ENCODE peak calls at places on chromosomes 6 and 20, in six cellular contexts. One of them, this sample, is unnamed.

GRCh38 chr6:158926429-158926828 is 73.6 kb downstream of the RSPH3 start:
- DNase-seq in neuronal stem cell: no peak
- DNase-seq in NCI-H1092 treated with DMSO at 0.1 percent for 48 hours: no peak
- DNase-seq in mesothelial cell of epicardium: no peak
- DNase-seq in naive thymus-derived CD8-positive, alpha-beta T cell: no peak
- DNase-seq in A549: no peak
- DNase-seq in this sample: no peak

GRCh38 chr20:18101125-18101820 is 36.4 kb upstream of the KAT14 start:
- DNase-seq in mesothelial cell of epicardium: no peak
- DNase-seq in A549: no peak
- DNase-seq in naive thymus-derived CD8-positive, alpha-beta T cell: no peak
- DNase-seq in neuronal stem cell: no peak
- DNase-seq in NCI-H1092 treated with DMSO at 0.1 percent for 48 hours: no peak
- DNase-seq in this sample: no peak

GRCh38 chr6:39072830-39073229 is 24.2 kb downstream of the GLP1R start:
- DNase-seq in mesothelial cell of epicardium: no peak
- DNase-seq in neuronal stem cell: no peak
- DNase-seq in NCI-H1092 treated with DMSO at 0.1 percent for 48 hours: no peak
- DNase-seq in A549: no peak
- DNase-seq in naive thymus-derived CD8-positive, alpha-beta T cell: no peak
- DNase-seq in this sample: no peak

GRCh38 chr6:159617444-159617843 is 75.6 kb downstream of the SOD2 start:
- DNase-seq in naive thymus-derived CD8-positive, alpha-beta T cell: no peak
- DNase-seq in mesothelial cell of epicardium: no peak
- DNase-seq in neuronal stem cell: no peak
- DNase-seq in A549: no peak
- DNase-seq in NCI-H1092 treated with DMSO at 0.1 percent for 48 hours: no peak
- DNase-seq in this sample: no peak

GRCh38 chr20:41475507-41475906 is 108.9 kb upstream of the EMILIN3 start:
- DNase-seq in NCI-H1092 treated with DMSO at 0.1 percent for 48 hours: peak
- DNase-seq in naive thymus-derived CD8-positive, alpha-beta T cell: no peak
- DNase-seq in neuronal stem cell: no peak
- DNase-seq in mesothelial cell of epicardium: no peak
- DNase-seq in A549: no peak
- DNase-seq in this sample: no peak

GRCh38 chr6:42045538-42046460 is 4.5 kb upstream of the TAF8 start:
- DNase-seq in naive thymus-derived CD8-positive, alpha-beta T cell: peak
- DNase-seq in neuronal stem cell: no peak
- DNase-seq in mesothelial cell of epicardium: no peak
- DNase-seq in A549: no peak
- DNase-seq in NCI-H1092 treated with DMSO at 0.1 percent for 48 hours: peak
- DNase-seq in this sample: peak

GRCh38 chr20:16350465-16350864 is 222.8 kb downstream of the KIF16B start:
- DNase-seq in A549: peak
- DNase-seq in naive thymus-derived CD8-positive, alpha-beta T cell: no peak
- DNase-seq in mesothelial cell of epicardium: no peak
- DNase-seq in neuronal stem cell: no peak
- DNase-seq in NCI-H1092 treated with DMSO at 0.1 percent for 48 hours: no peak
- DNase-seq in this sample: no peak

GRCh38 chr6:52286798-52287432 is 2.4 kb upstream of the MCM3 start:
- DNase-seq in NCI-H1092 treated with DMSO at 0.1 percent for 48 hours: peak
- DNase-seq in neuronal stem cell: peak
- DNase-seq in A549: peak
- DNase-seq in mesothelial cell of epicardium: peak
- DNase-seq in naive thymus-derived CD8-positive, alpha-beta T cell: peak
- DNase-seq in this sample: peak

GRCh38 chr6:148128014-148128730 is 214.5 kb upstream of the SASH1 start:
- DNase-seq in mesothelial cell of epicardium: no peak
- DNase-seq in A549: no peak
- DNase-seq in NCI-H1092 treated with DMSO at 0.1 percent for 48 hours: no peak
- DNase-seq in naive thymus-derived CD8-positive, alpha-beta T cell: no peak
- DNase-seq in neuronal stem cell: no peak
- DNase-seq in this sample: no peak

GRCh38 chr20:19583532-19584175 is 174.4 kb upstream of the RIN2 start:
- DNase-seq in A549: peak
- DNase-seq in NCI-H1092 treated with DMSO at 0.1 percent for 48 hours: peak
- DNase-seq in neuronal stem cell: peak
- DNase-seq in mesothelial cell of epicardium: peak
- DNase-seq in naive thymus-derived CD8-positive, alpha-beta T cell: peak
- DNase-seq in this sample: peak

GRCh38 chr6:43624786-43625288 is 4.2 kb downstream of the GTPBP2 start:
- DNase-seq in NCI-H1092 treated with DMSO at 0.1 percent for 48 hours: no peak
- DNase-seq in neuronal stem cell: no peak
- DNase-seq in naive thymus-derived CD8-positive, alpha-beta T cell: no peak
- DNase-seq in A549: no peak
- DNase-seq in mesothelial cell of epicardium: no peak
- DNase-seq in this sample: no peak

GRCh38 chr6:114058435-114058834 is 87.5 kb upstream of the HDAC2 start:
- DNase-seq in mesothelial cell of epicardium: no peak
- DNase-seq in NCI-H1092 treated with DMSO at 0.1 percent for 48 hours: no peak
- DNase-seq in neuronal stem cell: no peak
- DNase-seq in A549: no peak
- DNase-seq in naive thymus-derived CD8-positive, alpha-beta T cell: no peak
- DNase-seq in this sample: no peak

GRCh38 chr6:51633424-51633823 is 454.0 kb downstream of the PKHD1 start:
- DNase-seq in neuronal stem cell: no peak
- DNase-seq in A549: no peak
- DNase-seq in naive thymus-derived CD8-positive, alpha-beta T cell: no peak
- DNase-seq in mesothelial cell of epicardium: no peak
- DNase-seq in NCI-H1092 treated with DMSO at 0.1 percent for 48 hours: no peak
- DNase-seq in this sample: no peak

GRCh38 chr6:165636415-165637048 is 26.5 kb downstream of the PDE10A start:
- DNase-seq in NCI-H1092 treated with DMSO at 0.1 percent for 48 hours: no peak
- DNase-seq in neuronal stem cell: no peak
- DNase-seq in A549: no peak
- DNase-seq in mesothelial cell of epicardium: no peak
- DNase-seq in naive thymus-derived CD8-positive, alpha-beta T cell: no peak
- DNase-seq in this sample: no peak

GRCh38 chr20:62624325-62624690 is 18.0 kb upstream of the SLCO4A1 start:
- DNase-seq in A549: no peak
- DNase-seq in naive thymus-derived CD8-positive, alpha-beta T cell: no peak
- DNase-seq in mesothelial cell of epicardium: no peak
- DNase-seq in NCI-H1092 treated with DMSO at 0.1 percent for 48 hours: no peak
- DNase-seq in neuronal stem cell: no peak
- DNase-seq in this sample: no peak